ENCODE peak calls at places on chromosomes 6 and 20, in five cellular contexts. Y, Z, E, A and L are unnamed samples.
A peak's percentile ranks its signal among the peaks of the same experiment; 100 is the strongest.

GRCh38 chr20:33933469-33933909 is 60.2 kb upstream of the RALY start:
- DNase-seq in E (peak; percentile 80), Z (peak; percentile 62), A (peak; percentile 30), Y (peak; percentile 65), L (peak; percentile 58)

GRCh38 chr6:132023490-132023889 is 72.3 kb upstream of the CCN2 start:
- DNase-seq in Z (no peak), A (no peak), Y (no peak), E (peak; percentile 27), L (no peak)

GRCh38 chr20:38997622-38998021 is 35.5 kb downstream of the DHX35 start:
- DNase-seq in E (peak; percentile 19), Z (no peak), Y (peak; percentile 41), A (no peak), L (peak; percentile 13)

GRCh38 chr20:50286609-50287008 is 96.0 kb downstream of the CEBPB start:
- DNase-seq in E (no peak), Y (no peak), Z (peak; percentile 21), A (no peak), L (no peak)

GRCh38 chr6:4059115-4059777 is 19.7 kb downstream of the FAM217A start:
- DNase-seq in Z (no peak), E (peak; percentile 69), A (no peak), Y (peak; percentile 62), L (peak; percentile 39)

GRCh38 chr6:109454483-109455160 is 950 bp downstream of the MICAL1 start:
- DNase-seq in E (peak; percentile 21), Z (peak; percentile 62), A (peak; percentile 40), Y (peak; percentile 86), L (peak; percentile 59)

GRCh38 chr20:24630486-24631172 is 161.2 kb downstream of the SYNDIG1 start:
- DNase-seq in Z (no peak), Y (no peak), A (no peak), E (no peak), L (no peak)

GRCh38 chr6:4320860-4321259 is 185.5 kb upstream of the ECI2 start:
- DNase-seq in E (peak; percentile 66), Y (no peak), A (no peak), Z (no peak), L (no peak)

GRCh38 chr6:36840471-36841461 is 1.5 kb upstream of the CPNE5 start:
- DNase-seq in A (no peak), Y (peak; percentile 52), Z (peak; percentile 28), E (no peak), L (peak; percentile 20)

GRCh38 chr20:50289581-50289980 is 99.0 kb downstream of the CEBPB start:
- DNase-seq in E (no peak), Y (no peak), Z (no peak), A (no peak), L (no peak)

GRCh38 chr6:32462609-32463008 is 22.9 kb downstream of the HLA-DRA start:
- DNase-seq in E (peak; percentile 17), Z (no peak), Y (no peak), A (no peak), L (no peak)

GRCh38 chr20:36269507-36269906 is 33.2 kb downstream of the AAR2 start:
- DNase-seq in A (no peak), Y (no peak), E (no peak), Z (no peak), L (no peak)

GRCh38 chr6:118639054-118639964 is 12.1 kb downstream of the CEP85L start:
- DNase-seq in A (no peak), E (no peak), Z (no peak), Y (no peak), L (no peak)
- H3K4me3 ChIP-seq in A (no peak overlapping the region), E (no peak overlapping the region), Z (no peak overlapping the region), Y (no peak overlapping the region), L (no peak overlapping the region)

GRCh38 chr20:21424846-21425245 is 27.5 kb upstream of the NKX2-4 start:
- DNase-seq in Y (no peak), A (no peak), E (no peak), Z (no peak), L (no peak)
- H3K27me3 ChIP-seq in Y (no peaks in the 10 kb centered on the region), A (peaks cover 4% of the 10 kb centered on the region), E (no peaks in the 10 kb centered on the region), Z (no peaks in the 10 kb centered on the region), L (no peaks in the 10 kb centered on the region)

DNA sequence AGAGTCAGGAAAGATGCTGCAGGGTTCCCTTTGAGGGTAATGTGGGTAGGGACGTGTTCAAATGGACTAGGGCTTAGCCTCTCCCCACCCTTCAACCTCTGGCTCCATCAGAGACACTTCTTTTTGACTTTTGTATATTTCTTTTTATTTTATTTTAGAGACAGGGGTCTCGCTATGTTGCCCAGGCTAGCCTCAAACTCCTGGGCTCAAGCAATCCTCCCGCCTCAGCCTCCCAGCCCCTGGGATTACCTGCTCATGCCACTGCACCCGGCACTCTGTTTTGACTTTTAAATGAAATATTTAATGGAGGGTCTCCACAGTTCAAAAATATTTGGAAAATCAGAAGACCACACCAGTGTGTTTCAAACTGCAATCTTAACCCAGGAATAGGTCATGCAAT is 8.6 kb downstream of the HNF4A start:
- DNase-seq in A (no peak), E (no peak), Z (no peak), Y (no peak), L (no peak)
- H3K27ac ChIP-seq in A (no peak overlapping the region), E (no peak overlapping the region), Z (no peak overlapping the region), Y (no peak overlapping the region), L (no peak overlapping the region)

GRCh38 chr6:86537311-86537861 is 399.9 kb upstream of the HTR1E start:
- DNase-seq in E (no peak), A (no peak), Y (no peak), Z (no peak), L (no peak)
- H3K4me3 ChIP-seq in E (no peak overlapping the region), A (no peak overlapping the region), Y (no peak overlapping the region), Z (no peak overlapping the region), L (no peak overlapping the region)

DNA sequence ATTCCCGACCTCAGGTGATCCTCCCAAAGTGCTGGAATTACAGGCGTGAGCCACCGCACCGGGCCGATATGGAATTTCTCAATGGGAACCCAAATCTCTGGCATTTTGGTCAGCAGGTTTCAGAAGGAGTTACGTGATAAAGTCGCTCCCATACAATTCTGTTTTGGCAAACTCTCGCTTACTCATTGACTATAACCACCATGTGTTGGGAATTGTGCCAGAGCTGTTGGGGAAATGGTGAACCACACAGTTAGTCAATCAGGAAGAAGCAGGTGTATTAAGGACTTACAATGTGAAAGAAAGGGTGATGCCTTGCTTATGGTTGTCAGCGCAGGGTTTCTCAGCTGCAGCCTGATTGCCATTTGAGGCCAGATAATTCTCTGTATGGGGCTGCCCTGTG is 410.5 kb downstream of the QKI start:
- DNase-seq in A (no peak), Y (no peak), E (no peak), Z (no peak), L (no peak)
- H3K27me3 ChIP-seq in A (no peaks in the 10 kb centered on the region), Y (no peaks in the 10 kb centered on the region), E (no peaks in the 10 kb centered on the region), Z (no peaks in the 10 kb centered on the region), L (no peaks in the 10 kb centered on the region)

GRCh38 chr6:141139461-141139860 is 993.3 kb upstream of the GJE1 start:
- DNase-seq in E (no peak), A (no peak), Y (no peak), Z (no peak), L (no peak)

GRCh38 chr6:141131616-141132015 is 1001.1 kb upstream of the GJE1 start:
- DNase-seq in Y (no peak), A (no peak), Z (no peak), E (no peak), L (no peak)

GRCh38 chr6:141133346-141133745 is 999.4 kb upstream of the GJE1 start:
- DNase-seq in E (no peak), A (no peak), Z (no peak), Y (no peak), L (no peak)

GRCh38 chr6:141133836-141134235 is 998.9 kb upstream of the GJE1 start:
- DNase-seq in A (no peak), Y (no peak), Z (no peak), E (no peak), L (no peak)
- H3K27ac ChIP-seq in A (no peak overlapping the region), Y (no peak overlapping the region), Z (no peak overlapping the region), E (no peak overlapping the region), L (no peak overlapping the region)

DNA sequence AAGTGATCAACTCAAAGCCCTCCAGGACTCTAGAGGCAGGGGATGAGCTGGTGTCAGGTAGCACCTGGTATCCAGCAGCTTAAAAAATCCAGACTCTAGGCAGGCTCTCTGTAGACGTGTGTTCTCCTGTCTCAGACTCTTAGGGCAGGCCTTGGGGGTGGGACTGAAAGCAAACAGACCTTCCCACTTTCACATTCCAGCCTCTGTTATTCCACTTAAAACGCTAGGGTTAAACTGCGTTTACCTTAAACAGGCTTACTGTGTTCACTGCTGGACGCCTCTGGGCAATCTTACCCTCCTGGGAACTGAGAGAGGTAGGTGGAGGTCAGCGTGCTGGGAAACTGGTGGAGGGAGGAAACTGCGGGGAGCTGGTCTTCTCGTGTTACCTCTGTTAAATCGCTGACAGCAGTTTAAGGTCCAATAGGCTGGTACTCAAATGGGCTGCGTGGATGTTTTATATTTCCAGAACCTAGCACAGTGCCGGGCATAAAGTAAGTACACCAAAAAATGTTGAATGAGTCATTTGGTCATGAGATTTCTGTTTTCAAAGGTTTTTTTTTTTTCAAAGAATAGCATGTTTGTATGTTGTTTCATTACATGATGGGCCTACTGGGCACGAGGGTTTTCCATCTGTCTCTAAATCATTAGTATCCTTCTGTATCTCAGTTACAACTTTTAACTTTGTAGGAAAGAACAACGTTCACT is at the start of gene GCNT2:
- DNase-seq in Z (no peak), E (no peak), A (no peak), Y (no peak), L (no peak)
- H3K4me3 ChIP-seq in Z (no peak within 1 kb of the TSS), E (no peak within 1 kb of the TSS), A (no peak within 1 kb of the TSS), Y (no peak within 1 kb of the TSS), L (no peak within 1 kb of the TSS)

GRCh38 chr6:42423244-42423643 is 28.5 kb downstream of the TRERF1 start:
- DNase-seq in E (no peak), Z (no peak), A (no peak), Y (no peak), L (peak; percentile 49)

GRCh38 chr6:42429042-42429574 is 22.6 kb downstream of the TRERF1 start:
- DNase-seq in Y (no peak), Z (no peak), E (no peak), A (no peak), L (no peak)

GRCh38 chr6:42428326-42429041 is 23.2 kb downstream of the TRERF1 start:
- DNase-seq in A (no peak), E (no peak), Z (no peak), Y (peak; percentile 76), L (no peak)

GRCh38 chr6:42426191-42426590 is 25.5 kb downstream of the TRERF1 start:
- DNase-seq in A (no peak), Y (no peak), Z (no peak), E (no peak), L (no peak)

DNA sequence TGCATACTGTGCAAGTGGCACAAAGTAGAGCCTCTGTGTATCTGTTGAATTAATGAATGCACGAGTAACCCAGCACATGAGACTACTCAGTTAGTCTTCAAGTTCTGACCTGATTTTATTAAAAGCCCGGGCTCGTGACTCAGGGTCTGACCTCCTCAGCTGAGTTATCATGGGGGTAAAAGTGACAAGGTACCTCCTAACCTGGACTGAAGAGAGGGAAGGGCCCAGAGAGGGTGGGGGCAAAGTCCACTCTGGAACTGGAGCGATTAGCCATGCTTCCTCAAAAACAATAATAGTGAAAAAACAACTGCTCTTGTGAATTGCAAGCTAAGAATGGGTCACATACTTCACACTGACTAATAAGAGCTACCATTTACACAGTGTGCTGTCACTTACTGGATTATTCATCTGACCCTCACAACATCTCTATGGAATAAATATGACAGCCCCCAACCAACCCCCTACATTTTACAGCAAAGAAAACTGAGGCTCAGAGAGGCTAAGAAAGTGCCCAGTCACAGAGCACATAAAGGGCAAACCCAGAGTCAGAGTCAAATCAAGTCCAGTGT is 26.7 kb downstream of the TRERF1 start:
- DNase-seq in Z (no peak), A (no peak), E (no peak), Y (no peak), L (no peak)
- H3K27me3 ChIP-seq in Z (no peaks in the 10 kb centered on the region), A (no peaks in the 10 kb centered on the region), E (no peaks in the 10 kb centered on the region), Y (no peaks in the 10 kb centered on the region), L (no peaks in the 10 kb centered on the region)